ENCODE peak calls at places on chromosomes 12 and 14, in eight cellular contexts. V is ascending aorta, T is cardiac fibroblast, P is brain microvascular endothelial cell, S is ovary, X is astrocyte of the cerebellum, Y is omental fat pad, K is fibroblast of pulmonary artery. M is an unnamed sample.

GRCh38 chr12:79421236-79421740 is 269.5 kb downstream of the PAWR start:
- DNase-seq in X (no peak), T (no peak), V (no peak), Y (no peak), P (no peak), K (no peak), S (no peak), M (no peak)

GRCh38 chr14:90721619-90722305 is 94.5 kb downstream of the TTC7B start:
- DNase-seq in Y (no peak), T (no peak), S (no peak), X (no peak), P (no peak), V (no peak), K (no peak), M (no peak)

GRCh38 chr14:51394391-51394790 is 154.3 kb downstream of the TMX1 start:
- DNase-seq in Y (no peak), P (no peak), X (no peak), K (no peak), V (no peak), T (peak), S (no peak), M (peak)

GRCh38 chr14:104134061-104134965 is 4.1 kb upstream of the KIF26A start:
- DNase-seq in S (no peak), K (no peak), T (no peak), X (no peak), P (no peak), Y (no peak), V (no peak), M (no peak)

GRCh38 chr14:91755560-91755959 is 23.7 kb upstream of the CATSPERB start:
- DNase-seq in V (no peak), S (no peak), X (peak), T (peak), Y (no peak), K (peak), P (no peak), M (peak)

GRCh38 chr14:33773205-33774030 is 177.5 kb downstream of the EGLN3 start:
- DNase-seq in P (no peak), T (no peak), V (no peak), Y (no peak), X (no peak), S (no peak), K (no peak), M (no peak)

GRCh38 chr14:59020382-59020781 is 168.1 kb upstream of the DAAM1 start:
- DNase-seq in V (no peak), P (peak), S (no peak), X (peak), T (peak), K (peak), Y (no peak), M (peak)

GRCh38 chr14:24369907-24370687 is 2.1 kb downstream of the NFATC4 start:
- DNase-seq in T (no peak), Y (no peak), K (no peak), S (peak), V (no peak), P (no peak), X (no peak), M (no peak)

GRCh38 chr14:70097576-70098256 is 91.0 kb downstream of the SLC8A3 start:
- DNase-seq in X (no peak), P (no peak), S (no peak), T (no peak), K (no peak), Y (no peak), V (no peak), M (no peak)

GRCh38 chr12:72612171-72612570 is 340.0 kb downstream of the TRHDE start:
- DNase-seq in S (no peak), P (no peak), K (no peak), Y (no peak), T (no peak), X (no peak), V (no peak), M (peak)

GRCh38 chr12:43957732-43958131 is 121.9 kb downstream of the TMEM117 start:
- DNase-seq in V (no peak), Y (no peak), K (peak), X (peak), S (no peak), T (peak), P (peak), M (peak)

GRCh38 chr12:75116611-75117010 is 93.0 kb downstream of the KCNC2 start:
- DNase-seq in Y (no peak), T (no peak), V (no peak), K (no peak), S (no peak), X (no peak), P (no peak), M (no peak)

GRCh38 chr14:32679927-32680612 is 258.6 kb upstream of the NPAS3 start:
- DNase-seq in S (no peak), T (no peak), X (no peak), P (no peak), K (no peak), V (no peak), Y (no peak), M (no peak)

GRCh38 chr14:54803926-54804719 is 98.5 kb downstream of the GCH1 start:
- DNase-seq in V (no peak), Y (no peak), K (no peak), P (no peak), X (no peak), T (no peak), S (no peak), M (no peak)

GRCh38 chr12:127459687-127460086 is 807.3 kb upstream of the TMEM132C start:
- DNase-seq in X (no peak), V (no peak), P (no peak), S (no peak), T (no peak), K (no peak), Y (no peak), M (no peak)

GRCh38 chr14:26204362-26204953 is 393.4 kb downstream of the NOVA1 start:
- DNase-seq in V (no peak), K (peak), S (no peak), X (no peak), P (no peak), T (peak), Y (no peak), M (peak)

GRCh38 chr14:70108419-70108818 is 80.3 kb downstream of the SLC8A3 start:
- DNase-seq in S (no peak), K (no peak), V (no peak), X (no peak), Y (no peak), P (no peak), T (no peak), M (no peak)

GRCh38 chr14:102320033-102320660 is 601 bp downstream of the ZNF839 start:
- DNase-seq in T (peak), K (peak), S (peak), X (no peak), Y (no peak), P (peak), V (peak), M (peak)
- TF ChIP-seq CTCF in T (no peak), K (no peak), S (no peak), X (no peak), Y (no peak), P (peak), V (no peak), M (no peak)

DNA sequence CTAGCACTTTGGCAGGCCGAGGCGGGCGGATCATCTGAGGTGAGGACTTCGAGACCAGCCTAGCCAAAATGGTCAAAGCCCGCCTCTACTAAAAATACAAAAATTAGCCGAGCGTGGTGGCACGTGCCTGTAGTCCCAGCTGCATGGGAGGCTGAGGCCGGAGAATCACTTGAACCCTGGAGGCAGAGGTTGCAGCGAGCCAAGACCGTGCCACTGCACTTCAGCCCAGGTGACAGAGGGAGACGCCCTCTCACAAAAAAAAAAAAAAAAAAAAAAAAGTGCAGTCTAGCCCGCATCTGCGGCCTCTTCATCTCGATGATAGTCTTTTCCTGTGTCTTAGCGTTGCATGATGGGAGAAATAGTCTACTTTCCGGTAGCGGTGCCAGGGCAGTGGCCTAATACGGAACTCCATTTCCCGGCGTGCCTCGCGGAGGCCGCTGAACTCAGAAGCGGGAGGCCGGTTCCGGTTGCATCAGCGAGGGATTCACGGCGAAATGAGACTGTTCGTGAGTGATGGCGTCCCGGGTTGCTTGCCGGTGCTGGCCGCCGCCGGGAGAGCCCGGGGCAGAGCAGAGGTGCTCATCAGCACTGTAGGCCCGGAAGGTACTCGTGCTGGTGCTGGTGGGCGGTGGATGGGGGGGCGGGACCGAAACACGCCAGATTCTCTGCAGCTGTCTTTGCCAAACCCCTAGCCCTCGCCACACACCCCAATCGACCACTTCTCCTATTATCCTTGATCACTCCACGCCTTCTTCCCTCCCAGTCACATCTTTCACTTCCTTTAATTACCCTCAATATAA is at the start of gene MARS1:
- DNase-seq in V (peak), K (peak), T (peak), S (peak), P (peak), Y (peak), X (peak), M (peak)
- TF ChIP-seq CTCF in V (no peak), K (no peak), T (no peak), S (no peak), P (no peak), Y (no peak), X (no peak), M (no peak)

GRCh38 chr14:100709956-100710284 is 16.8 kb upstream of the DLK1 start:
- DNase-seq in X (no peak), K (no peak), P (no peak), V (no peak), S (no peak), T (no peak), Y (no peak), M (no peak)

GRCh38 chr14:100708349-100709217 is 18.1 kb upstream of the DLK1 start:
- DNase-seq in V (no peak), K (peak), P (no peak), Y (no peak), T (peak), S (peak), X (no peak), M (peak)

GRCh38 chr14:100710391-100711116 is 16.1 kb upstream of the DLK1 start:
- DNase-seq in Y (no peak), T (no peak), P (no peak), X (no peak), V (no peak), S (peak), K (no peak), M (no peak)

GRCh38 chr14:100711117-100711462 is 15.6 kb upstream of the DLK1 start:
- DNase-seq in T (no peak), Y (no peak), X (no peak), V (no peak), P (no peak), S (peak), K (no peak), M (no peak)

DNA sequence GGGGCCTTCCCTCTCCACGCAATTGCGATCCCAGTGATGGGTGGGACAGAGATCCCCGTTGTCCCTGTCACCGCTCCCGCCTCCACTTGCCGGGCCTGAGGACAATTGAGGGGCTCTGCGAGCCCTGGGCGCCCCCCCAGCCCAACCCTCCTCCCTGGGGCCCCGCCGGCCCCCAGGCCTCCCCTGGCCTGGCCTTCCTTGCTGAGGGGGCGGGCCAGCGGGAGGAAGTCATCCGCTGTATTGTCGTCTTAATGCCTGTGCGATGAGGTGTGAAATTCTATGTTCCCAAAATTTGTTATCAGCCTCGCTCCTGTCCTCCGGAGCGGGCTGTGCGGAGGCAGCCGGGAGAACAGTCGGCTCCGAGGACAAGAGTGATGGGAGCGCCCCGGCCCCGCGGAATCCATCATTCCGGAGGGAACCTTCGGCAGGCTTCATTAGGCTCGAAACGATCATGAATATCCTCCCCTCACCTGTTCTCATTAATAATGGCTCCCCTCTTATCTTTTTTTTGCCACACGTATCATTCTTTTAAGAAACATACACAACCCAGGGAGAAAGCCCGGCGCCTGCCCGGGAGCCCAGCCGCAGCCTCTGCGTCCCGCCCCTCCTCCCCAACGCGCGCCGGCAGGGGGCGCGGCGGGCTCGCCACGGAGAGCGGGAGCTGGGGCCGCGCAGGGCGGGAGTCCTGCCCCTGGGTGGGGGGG is 17.3 kb upstream of the DLK1 start:
- DNase-seq in X (no peak), V (no peak), Y (no peak), S (peak), T (peak), K (peak), P (no peak), M (peak)
- TF ChIP-seq CTCF in X (peak), V (peak), Y (peak), S (peak), T (no peak), K (peak), P (peak), M (peak)

GRCh38 chr12:51926718-51927117 is 19.4 kb downstream of the ACVRL1 start:
- DNase-seq in V (no peak), X (no peak), S (no peak), T (peak), K (peak), P (peak), Y (no peak), M (peak)
- TF ChIP-seq CTCF in V (no peak), X (peak), S (no peak), T (peak), K (peak), P (peak), Y (no peak), M (peak)

DNA sequence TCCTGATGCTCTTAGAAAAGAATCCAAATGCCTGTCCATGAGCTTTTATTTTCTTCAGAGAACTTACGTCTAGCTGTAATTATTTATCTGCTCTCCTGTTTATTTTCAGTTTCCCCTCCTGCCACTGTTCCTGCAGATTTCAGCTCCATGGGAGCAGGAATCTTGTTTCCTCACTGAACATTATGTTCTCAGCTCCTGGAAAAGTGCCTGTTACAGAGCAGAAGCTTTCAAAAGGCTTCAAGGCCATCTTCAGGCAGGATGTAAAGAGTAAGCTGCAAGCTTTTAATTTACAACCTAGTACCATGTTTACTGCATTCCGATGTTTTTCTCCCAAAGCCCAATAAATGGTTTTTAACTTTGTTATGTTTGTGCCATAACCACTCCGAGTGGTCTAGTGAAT is 98.4 kb upstream of the BTG1 start:
- DNase-seq in T (peak), S (peak), V (no peak), P (no peak), K (peak), X (peak), Y (no peak), M (peak)
- TF ChIP-seq CTCF in T (no peak), S (peak), V (no peak), P (no peak), K (peak), X (no peak), Y (no peak), M (peak)